ENCODE peak calls at places on chromosomes 1 and 21, in five cellular contexts. W, J, D, I and K are unnamed samples.

GRCh38 chr1:3473381-3473844 is 18.9 kb downstream of the ARHGEF16 start:
- DNase-seq in W (no peak), D (no peak), J (peak), I (no peak), K (no peak)

GRCh38 chr1:117630423-117630998 is 24.7 kb downstream of the TENT5C start:
- DNase-seq in W (no peak), I (no peak), D (no peak), J (no peak), K (no peak)

GRCh38 chr21:44932366-44933181 is 7.3 kb upstream of the SLX9 start:
- DNase-seq in J (peak), D (peak), W (peak), I (peak), K (peak)

GRCh38 chr1:1185101-1185765 is 11.6 kb downstream of the TTLL10 start:
- DNase-seq in I (no peak), D (no peak), J (no peak), W (peak), K (no peak)

GRCh38 chr1:211654838-211655787 is 20.3 kb downstream of the NEK2 start:
- DNase-seq in D (peak), W (peak), J (peak), I (peak), K (peak)

GRCh38 chr1:38941527-38942019 is at the start of gene RHBDL2:
- DNase-seq in D (peak), I (no peak), J (peak), W (no peak), K (no peak)

GRCh38 chr1:76269175-76269574 is 194.6 kb downstream of the ST6GALNAC3 start:
- DNase-seq in J (peak), D (no peak), I (peak), W (peak), K (no peak)

GRCh38 chr1:228348708-228349467 is 57.7 kb downstream of the TRIM11 start:
- DNase-seq in W (no peak), D (peak), J (no peak), I (no peak), K (no peak)

GRCh38 chr1:116853680-116854191 is 56.0 kb upstream of the PTGFRN start:
- DNase-seq in W (peak), D (no peak), J (peak), I (peak), K (no peak)

GRCh38 chr1:48654606-48655210 is 122.0 kb downstream of the BEND5 start:
- DNase-seq in J (no peak), W (peak), I (no peak), D (no peak), K (no peak)

GRCh38 chr1:65948609-65949229 is 156.0 kb downstream of the PDE4B start:
- DNase-seq in I (peak), W (no peak), D (no peak), J (peak), K (no peak)
- TF ChIP-seq CTCF in I (peak), W (peak), D (no peak), J (peak), K (no peak)

GRCh38 chr1:193113992-193114332 is 7.9 kb upstream of the CDC73 start:
- DNase-seq in W (no peak), I (no peak), D (no peak), J (no peak), K (no peak)
- H3K4me3 ChIP-seq in W (no peak), I (no peak), D (no peak), J (no peak), K (no peak)

GRCh38 chr1:236154671-236155398 is 12.5 kb downstream of the GPR137B start:
- DNase-seq in I (no peak), J (no peak), W (no peak), D (no peak), K (no peak)
- TF ChIP-seq CTCF in I (no peak), J (no peak), W (no peak), D (no peak), K (no peak)

GRCh38 chr1:191495040-191495439 is 663.2 kb upstream of the RGS18 start:
- DNase-seq in D (no peak), I (no peak), J (no peak), W (no peak), K (no peak)

GRCh38 chr1:191490303-191490702 is 668.0 kb upstream of the RGS18 start:
- DNase-seq in D (no peak), I (no peak), W (no peak), J (no peak), K (no peak)
- H3K4me3 ChIP-seq in D (no peak), I (no peak), W (no peak), J (no peak), K (no peak)

DNA sequence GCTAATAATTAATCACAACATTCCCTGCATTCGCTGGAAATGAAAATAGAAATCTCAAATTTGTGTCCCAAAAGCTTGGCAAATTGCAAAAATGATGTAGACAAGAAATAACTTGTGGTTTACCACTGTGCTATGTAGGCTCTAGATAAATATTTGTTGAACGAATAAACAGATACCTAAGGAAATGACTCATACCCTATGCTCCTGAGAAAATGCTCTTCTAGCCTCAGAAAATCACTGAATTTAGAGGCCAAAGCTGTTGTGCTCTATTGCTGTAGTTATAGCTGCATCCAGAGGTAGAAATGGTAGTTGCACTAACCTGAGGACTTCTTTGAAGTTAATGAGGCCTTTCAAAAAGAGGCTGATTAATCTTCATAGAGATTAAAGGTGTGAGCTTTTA is 142.0 kb upstream of the ZNHIT6 start:
- DNase-seq in J (peak), I (peak), W (no peak), D (no peak), K (no peak)
- TF ChIP-seq CTCF in J (peak), I (peak), W (no peak), D (no peak), K (no peak)

GRCh38 chr1:60280764-60281278 is 207.3 kb upstream of the C1orf87 start:
- DNase-seq in D (no peak), J (no peak), W (peak), I (no peak), K (no peak)
- H3K4me3 ChIP-seq in D (no peak), J (no peak), W (peak), I (no peak), K (no peak)

DNA sequence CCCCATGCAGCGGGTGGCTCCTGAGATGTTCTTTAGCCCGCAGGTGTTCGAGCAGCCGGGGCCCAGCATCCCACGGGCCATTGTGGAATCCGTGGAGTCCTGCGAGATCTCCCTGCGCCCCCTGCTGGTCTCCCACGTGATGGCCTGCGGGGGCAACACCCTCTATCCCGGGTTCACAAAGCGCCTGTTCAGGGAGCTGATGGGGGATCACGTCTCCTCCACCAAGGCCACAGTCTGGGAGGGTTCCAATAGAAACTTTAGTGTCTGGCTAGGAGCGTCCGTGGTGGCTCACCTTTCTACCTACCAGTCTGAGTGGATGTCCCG is 71.0 kb downstream of the ACTL8 start:
- DNase-seq in W (peak), D (peak), J (peak), I (peak), K (no peak)
- TF ChIP-seq CTCF in W (peak), D (peak), J (peak), I (peak), K (no peak)

DNA sequence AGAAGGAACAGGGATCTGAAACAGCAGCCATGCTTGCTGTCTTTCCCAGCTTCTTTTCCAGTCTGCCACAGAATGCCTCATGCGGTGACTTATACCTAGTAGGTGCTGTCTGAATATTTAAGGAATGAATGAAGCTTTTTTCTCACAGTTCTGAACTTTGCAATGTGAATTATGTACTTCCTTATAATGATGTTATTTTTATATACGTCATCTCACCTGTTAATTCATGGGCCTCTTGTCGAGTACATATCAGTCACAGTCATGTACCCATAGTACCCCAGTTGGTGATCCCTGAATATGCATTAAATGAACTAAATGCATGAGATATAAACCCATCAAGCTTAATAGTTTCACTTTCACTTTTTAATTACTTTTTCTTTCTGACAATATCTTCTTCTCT is 132.7 kb downstream of the NTNG1 start:
- DNase-seq in W (no peak), I (no peak), D (no peak), J (no peak), K (no peak)
- H3K4me3 ChIP-seq in W (no peak), I (no peak), D (no peak), J (no peak), K (no peak)

DNA sequence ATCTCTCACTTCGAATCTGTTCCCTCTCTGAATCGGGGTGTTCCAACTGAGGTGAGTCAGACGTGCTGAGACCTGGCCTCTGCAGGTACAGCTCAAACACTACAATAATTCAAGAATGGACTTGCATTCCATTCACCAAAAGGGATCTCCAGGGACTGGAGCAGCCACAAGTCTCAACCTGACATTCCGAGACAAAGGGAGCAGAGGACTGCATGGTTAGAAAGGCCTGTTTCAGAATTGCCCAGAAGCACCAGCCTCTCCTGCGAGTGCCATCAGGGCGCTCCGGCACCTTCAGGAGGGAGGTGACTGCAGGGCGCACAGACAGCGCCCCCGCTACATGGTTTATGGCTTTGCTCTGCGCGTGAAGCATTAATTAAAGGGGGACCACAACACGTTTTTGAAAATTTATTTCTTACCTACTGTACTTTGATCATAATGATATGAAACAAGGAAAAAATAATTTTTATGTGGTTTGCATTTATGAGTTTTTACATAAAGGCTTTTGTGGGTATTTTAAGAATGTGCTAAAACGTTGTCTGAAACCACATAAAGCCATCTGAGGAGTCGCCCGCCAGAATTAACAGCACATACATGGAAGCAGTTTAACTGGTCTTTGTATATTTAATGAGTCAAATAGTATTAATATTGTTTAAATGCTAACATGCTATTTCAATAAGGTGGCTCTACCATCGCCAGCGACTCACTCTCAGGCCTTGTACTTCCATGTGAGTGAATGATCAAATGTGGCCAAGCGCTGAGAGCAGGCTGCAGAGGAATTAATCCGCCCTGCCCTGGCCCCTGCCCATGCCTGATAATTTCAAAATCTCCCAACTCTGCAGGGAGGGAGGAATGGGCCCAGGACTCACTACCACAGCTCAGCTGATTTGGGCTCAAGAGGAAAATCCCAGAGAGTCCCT is 49.4 kb downstream of the SLC66A1 start:
- DNase-seq in I (no peak), W (no peak), J (peak), D (no peak), K (no peak)
- TF ChIP-seq CTCF in I (no peak), W (no peak), J (no peak), D (no peak), K (no peak)

GRCh38 chr1:111592389-111593361 is 26.9 kb upstream of the RAP1A start:
- DNase-seq in W (no peak), I (peak), J (peak), D (peak), K (peak)
- H3K4me3 ChIP-seq in W (no peak), I (no peak), J (peak), D (no peak), K (peak)